ENCODE peak calls at places on chromosome 10, in eight cellular contexts. K, M, P, D, O, J, R and U are unnamed samples.
A peak's percentile ranks its signal among the peaks of the same experiment; 100 is the strongest.

GRCh38 chr10:110393866-110394265 is 89.1 kb upstream of the SMNDC1 start:
- DNase-seq in K (no peak), M (no peak), P (no peak), D (no peak), O (no peak), J (no peak), R (no peak), U (no peak)

GRCh38 chr10:133334495-133335237 is 2.0 kb downstream of the CALY start:
- DNase-seq in K (no peak), M (no peak), P (no peak), D (no peak), O (no peak), J (no peak), R (no peak), U (no peak)

GRCh38 chr10:23095966-23096813 is 811 bp downstream of the MSRB2 start:
- DNase-seq in K (peak; percentile 35), M (peak; percentile 53), P (peak; percentile 43), D (peak; percentile 42), O (peak; percentile 57), J (peak; percentile 75), R (no peak), U (peak; percentile 58)

GRCh38 chr10:14569274-14570060 is 205.2 kb downstream of the FAM107B start:
- DNase-seq in K (no peak), M (peak; percentile 70), P (no peak), D (no peak), O (peak; percentile 11), J (no peak), R (no peak), U (peak; percentile 73)

GRCh38 chr10:47406870-47407648 is 23.0 kb upstream of the ZNF488 start:
- DNase-seq in K (no peak), M (no peak), P (no peak), D (no peak), O (no peak), J (peak; percentile 64), R (peak; percentile 85), U (no peak)

GRCh38 chr10:59387951-59388431 is 25.6 kb upstream of the FAM13C start:
- DNase-seq in K (no peak), M (no peak), P (no peak), D (no peak), O (no peak), J (peak; percentile 96), R (no peak), U (no peak)

GRCh38 chr10:73304876-73305275 is 52.4 kb upstream of the MRPS16 start:
- DNase-seq in K (no peak), M (no peak), P (no peak), D (no peak), O (no peak), J (no peak), R (no peak), U (no peak)

GRCh38 chr10:110414563-110415309 is 83.0 kb upstream of the DUSP5 start:
- DNase-seq in K (no peak), M (no peak), P (no peak), D (no peak), O (no peak), J (no peak), R (peak; percentile 88), U (no peak)

GRCh38 chr10:60429084-60429849 is 39.6 kb upstream of the ANK3 start:
- DNase-seq in K (no peak), M (no peak), P (peak; percentile 17), D (peak; percentile 22), O (no peak), J (peak; percentile 24), R (no peak), U (no peak)

GRCh38 chr10:121732676-121733445 is 134.6 kb upstream of the FGFR2 start:
- DNase-seq in K (no peak), M (no peak), P (no peak), D (no peak), O (no peak), J (no peak), R (no peak), U (no peak)

GRCh38 chr10:79273603-79274002 is 73.7 kb upstream of the PPIF start:
- DNase-seq in K (no peak), M (no peak), P (peak; percentile 62), D (no peak), O (no peak), J (peak; percentile 35), R (no peak), U (no peak)

GRCh38 chr10:80460399-80461207 is 6.5 kb downstream of the TSPAN14 start:
- DNase-seq in K (peak; percentile 84), M (peak; percentile 98), P (no peak), D (no peak), O (no peak), J (peak; percentile 38), R (peak; percentile 90), U (peak; percentile 54)

GRCh38 chr10:133084491-133084890 is 3.2 kb upstream of the ADGRA1 start:
- DNase-seq in K (no peak), M (no peak), P (no peak), D (no peak), O (no peak), J (no peak), R (no peak), U (no peak)

GRCh38 chr10:117412469-117413005 is 37.3 kb upstream of the PDZD8 start:
- DNase-seq in K (no peak), M (no peak), P (no peak), D (no peak), O (no peak), J (no peak), R (no peak), U (no peak)

GRCh38 chr10:35563266-35563891 is 41.8 kb upstream of the GJD4 start:
- DNase-seq in K (peak; percentile 48), M (peak; percentile 21), P (peak; percentile 40), D (peak; percentile 33), O (peak; percentile 79), J (peak; percentile 78), R (no peak), U (peak; percentile 62)

GRCh38 chr10:111037868-111038267 is 39.0 kb upstream of the ADRA2A start:
- DNase-seq in K (no peak), M (no peak), P (no peak), D (no peak), O (no peak), J (no peak), R (no peak), U (no peak)

GRCh38 chr10:110007701-110008517 is at the start of gene ADD3:
- DNase-seq in K (peak; percentile 88), M (peak; percentile 91), P (peak; percentile 96), D (peak; percentile 89), O (peak; percentile 100), J (peak; percentile 95), R (peak; percentile 79), U (peak; percentile 95)

GRCh38 chr10:18607979-18608378 is 43.4 kb downstream of the NSUN6 start:
- DNase-seq in K (no peak), M (no peak), P (no peak), D (no peak), O (no peak), J (no peak), R (no peak), U (no peak)

GRCh38 chr10:31148955-31149354 is 117.3 kb upstream of the ZNF438 start:
- DNase-seq in K (no peak), M (no peak), P (no peak), D (no peak), O (no peak), J (no peak), R (no peak), U (no peak)

DNA sequence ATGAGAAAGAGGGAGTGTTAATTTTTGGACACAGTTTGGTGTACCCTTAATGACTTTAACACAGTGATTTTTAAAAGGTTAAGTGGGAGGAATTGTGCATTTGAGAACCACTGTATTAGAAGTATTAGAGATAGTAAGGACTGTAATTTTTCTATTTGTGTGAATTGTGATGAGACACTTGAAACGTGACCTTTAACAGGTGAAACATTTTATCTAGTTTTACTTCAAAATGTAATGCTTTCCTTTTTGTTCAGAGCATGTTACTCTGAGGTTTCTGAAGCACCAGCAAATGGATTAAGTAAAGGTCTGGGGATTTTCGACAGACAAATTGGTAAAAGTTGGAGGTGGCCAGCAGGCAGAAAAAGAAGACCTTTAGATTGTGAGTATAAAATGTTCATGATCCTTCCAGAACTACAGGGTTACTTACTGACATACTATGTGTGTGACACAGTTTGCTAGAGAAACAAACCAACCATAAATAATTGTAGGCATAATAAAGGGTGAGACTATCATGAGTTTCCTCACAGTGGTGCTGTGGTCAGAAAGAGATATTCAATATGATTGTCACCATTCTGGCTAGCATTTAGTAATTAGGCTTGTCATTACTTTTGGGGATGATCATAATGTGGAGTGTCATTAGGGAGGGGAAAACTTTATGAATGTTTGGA is 26.1 kb downstream of the LCOR start:
- DNase-seq in K (no peak), M (no peak), P (no peak), D (no peak), O (no peak), J (no peak), R (no peak), U (no peak)
- H3K4me1 ChIP-seq in K (peaks cover 10% of the 10 kb centered on the region), M (no peaks in the 10 kb centered on the region), P (peaks cover 39% of the 10 kb centered on the region), D (peaks cover 1% of the 10 kb centered on the region), O (no peaks in the 10 kb centered on the region), J (no peaks in the 10 kb centered on the region), R (peaks cover 9% of the 10 kb centered on the region), U (no peaks in the 10 kb centered on the region)

DNA sequence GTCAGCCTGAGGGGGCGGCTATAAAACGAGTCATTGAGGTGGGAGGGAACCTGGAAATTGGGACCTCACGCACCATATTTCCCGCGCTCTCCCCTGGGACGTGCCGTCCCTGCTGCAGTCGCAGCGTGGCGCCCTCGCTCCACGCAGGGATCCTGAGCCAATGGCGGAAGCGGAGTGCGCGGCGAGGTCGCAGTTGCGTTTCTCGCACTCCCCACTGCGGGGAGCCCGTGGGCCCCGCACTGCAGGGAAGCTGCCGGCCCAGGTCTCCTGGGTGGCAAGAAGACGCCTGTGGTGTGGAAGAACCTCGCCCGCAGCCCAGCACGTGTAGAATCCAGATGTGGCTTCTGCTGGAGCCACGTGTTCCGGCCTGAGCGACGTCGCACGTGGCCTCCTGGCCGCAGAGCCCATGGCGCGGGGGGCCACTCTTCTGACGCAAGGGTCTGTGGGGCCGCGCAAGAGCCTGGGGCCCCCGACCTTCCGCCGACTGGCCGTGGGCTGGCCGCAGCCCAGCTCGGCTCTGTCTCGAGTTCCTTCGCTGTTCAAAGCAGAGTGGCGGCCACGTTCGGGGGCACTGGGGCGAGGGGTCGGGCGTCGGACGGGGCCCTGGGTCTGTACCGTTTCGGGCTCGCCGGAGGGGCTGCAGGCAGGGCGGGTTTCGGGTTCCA is 26.4 kb downstream of the HIF1AN start:
- DNase-seq in K (peak; percentile 51), M (peak; percentile 47), P (peak; percentile 38), D (peak; percentile 13), O (peak; percentile 87), J (peak; percentile 62), R (peak; percentile 69), U (peak; percentile 83)
- TF ChIP-seq CTCF in K (peak; percentile 79), M (peak; percentile 78), P (peak; percentile 76), D (peak; percentile 77), O (peak; percentile 98), J (peak; percentile 49), R (peak; percentile 93), U (peak; percentile 92)

DNA sequence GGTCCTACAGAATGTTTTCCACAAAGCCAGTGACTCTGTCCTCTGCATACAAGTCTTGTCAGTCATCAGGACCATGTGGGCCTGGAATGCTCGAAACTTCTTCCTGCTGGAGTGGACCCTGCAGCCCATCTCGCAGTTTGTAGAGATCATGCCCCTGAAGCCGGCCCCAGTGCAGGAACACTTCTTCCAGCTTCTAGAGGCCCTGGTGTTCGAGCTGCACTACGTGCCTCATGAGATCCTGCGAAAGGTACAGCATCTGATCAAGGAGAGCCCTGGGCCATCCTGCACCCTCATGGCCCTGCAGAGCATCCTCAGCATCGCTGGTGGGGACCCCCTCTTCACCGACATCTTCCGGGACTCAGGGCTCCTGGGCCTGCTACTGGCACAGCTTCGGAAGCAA is 46.5 kb downstream of the WDFY4 start:
- DNase-seq in K (no peak), M (no peak), P (no peak), D (no peak), O (no peak), J (no peak), R (no peak), U (no peak)
- H3K27me3 ChIP-seq in K (no peaks in the 10 kb centered on the region), M (no peaks in the 10 kb centered on the region), P (no peaks in the 10 kb centered on the region), D (no peaks in the 10 kb centered on the region), O (no peaks in the 10 kb centered on the region), J (peaks cover 5% of the 10 kb centered on the region), R (no peaks in the 10 kb centered on the region), U (no peaks in the 10 kb centered on the region)

GRCh38 chr10:24251547-24251946 is 42.6 kb downstream of the KIAA1217 start:
- DNase-seq in K (no peak), M (peak; percentile 45), P (no peak), D (no peak), O (no peak), J (no peak), R (no peak), U (no peak)
- H3K4me1 ChIP-seq in K (peaks cover 11% of the 10 kb centered on the region), M (peaks cover 18% of the 10 kb centered on the region), P (peaks cover 84% of the 10 kb centered on the region), D (no peaks in the 10 kb centered on the region), O (peaks cover 16% of the 10 kb centered on the region), J (no peaks in the 10 kb centered on the region), R (peaks cover 16% of the 10 kb centered on the region), U (peaks cover 13% of the 10 kb centered on the region)